ENCODE peak calls at places on chromosome 22, in eight cellular contexts. G is uterus, V is tibial nerve, A is adrenal gland, U is A549, B is transverse colon, H is HCT116, O is H1. N is an unnamed sample.

GRCh38 chr22:23760056-23760455 is 2.7 kb upstream of the C22orf15 start:
- DNase-seq in B (no peak), O (no peak), G (no peak), H (no peak), U (no peak), V (no peak), A (no peak), N (no peak)

GRCh38 chr22:18078329-18079041 is 695 bp downstream of the PEX26 start:
- DNase-seq in O (no peak), A (peak; percentile 60), H (no peak), G (no peak), B (peak; percentile 60), U (peak; percentile 25), V (no peak), N (no peak)

GRCh38 chr22:17802822-17803221 is 28.6 kb upstream of the BID start:
- DNase-seq in B (no peak), U (no peak), O (no peak), G (no peak), A (no peak), V (no peak), H (no peak), N (no peak)

GRCh38 chr22:24440270-24440717 is 12.9 kb downstream of the ADORA2A start:
- DNase-seq in O (no peak), H (no peak), G (no peak), V (no peak), B (no peak), A (no peak), U (no peak), N (no peak)

GRCh38 chr22:47282366-47282765 is 519.9 kb downstream of the TBC1D22A start:
- DNase-seq in A (no peak), U (no peak), B (no peak), G (no peak), V (no peak), H (no peak), O (no peak), N (no peak)

GRCh38 chr22:28019881-28020861 is 101.1 kb upstream of the PITPNB start:
- DNase-seq in V (peak; percentile 69), A (peak; percentile 80), H (peak; percentile 21), B (peak; percentile 68), O (peak; percentile 34), U (peak; percentile 44), G (peak; percentile 79), N (peak; percentile 95)

GRCh38 chr22:44213489-44214043 is 32.8 kb downstream of the PARVG start:
- DNase-seq in V (no peak), U (no peak), O (no peak), B (no peak), H (no peak), G (no peak), A (no peak), N (no peak)

GRCh38 chr22:24503137-24503850 is 8.2 kb downstream of the UPB1 start:
- DNase-seq in O (no peak), B (peak; percentile 61), U (peak; percentile 36), H (peak; percentile 34), G (peak; percentile 40), A (peak; percentile 81), V (no peak), N (no peak)

GRCh38 chr22:22974795-22975580 is 87.4 kb downstream of the IGLL5 start:
- DNase-seq in B (no peak), A (no peak), V (no peak), G (no peak), H (no peak), O (no peak), U (no peak), N (no peak)

GRCh38 chr22:30263883-30264282 is 2.8 kb downstream of the OSM start:
- DNase-seq in G (no peak), V (no peak), U (no peak), A (no peak), B (no peak), O (no peak), H (no peak), N (no peak)

GRCh38 chr22:22396741-22397291 is 111.7 kb downstream of the ZNF280B start:
- DNase-seq in V (no peak), U (no peak), A (no peak), O (no peak), H (no peak), G (no peak), B (no peak), N (peak; percentile 42)

GRCh38 chr22:48676266-48677167 is 1151.2 kb downstream of the BRD1 start:
- DNase-seq in V (no peak), G (no peak), U (no peak), H (no peak), O (no peak), B (no peak), A (no peak), N (no peak)

GRCh38 chr22:43901976-43902643 is 10.3 kb upstream of the PNPLA5 start:
- DNase-seq in O (no peak), G (no peak), B (no peak), H (no peak), A (no peak), V (no peak), U (peak; percentile 56), N (no peak)

GRCh38 chr22:47401976-47402770 is 639.7 kb downstream of the TBC1D22A start:
- DNase-seq in B (no peak), U (no peak), A (no peak), V (no peak), O (no peak), H (no peak), G (no peak), N (no peak)

GRCh38 chr22:27682438-27682837 is 119.1 kb downstream of the MN1 start:
- DNase-seq in O (no peak), V (no peak), G (no peak), H (no peak), A (no peak), U (no peak), B (no peak), N (no peak)

GRCh38 chr22:29584975-29585374 is 4.1 kb upstream of the NIPSNAP1 start:
- DNase-seq in U (no peak), O (no peak), A (peak; percentile 28), V (no peak), B (no peak), G (no peak), H (no peak), N (no peak)

GRCh38 chr22:19108807-19109197 is 13.4 kb downstream of the DGCR2 start:
- DNase-seq in O (no peak), V (no peak), B (no peak), G (no peak), A (no peak), U (no peak), H (no peak), N (no peak)

DNA sequence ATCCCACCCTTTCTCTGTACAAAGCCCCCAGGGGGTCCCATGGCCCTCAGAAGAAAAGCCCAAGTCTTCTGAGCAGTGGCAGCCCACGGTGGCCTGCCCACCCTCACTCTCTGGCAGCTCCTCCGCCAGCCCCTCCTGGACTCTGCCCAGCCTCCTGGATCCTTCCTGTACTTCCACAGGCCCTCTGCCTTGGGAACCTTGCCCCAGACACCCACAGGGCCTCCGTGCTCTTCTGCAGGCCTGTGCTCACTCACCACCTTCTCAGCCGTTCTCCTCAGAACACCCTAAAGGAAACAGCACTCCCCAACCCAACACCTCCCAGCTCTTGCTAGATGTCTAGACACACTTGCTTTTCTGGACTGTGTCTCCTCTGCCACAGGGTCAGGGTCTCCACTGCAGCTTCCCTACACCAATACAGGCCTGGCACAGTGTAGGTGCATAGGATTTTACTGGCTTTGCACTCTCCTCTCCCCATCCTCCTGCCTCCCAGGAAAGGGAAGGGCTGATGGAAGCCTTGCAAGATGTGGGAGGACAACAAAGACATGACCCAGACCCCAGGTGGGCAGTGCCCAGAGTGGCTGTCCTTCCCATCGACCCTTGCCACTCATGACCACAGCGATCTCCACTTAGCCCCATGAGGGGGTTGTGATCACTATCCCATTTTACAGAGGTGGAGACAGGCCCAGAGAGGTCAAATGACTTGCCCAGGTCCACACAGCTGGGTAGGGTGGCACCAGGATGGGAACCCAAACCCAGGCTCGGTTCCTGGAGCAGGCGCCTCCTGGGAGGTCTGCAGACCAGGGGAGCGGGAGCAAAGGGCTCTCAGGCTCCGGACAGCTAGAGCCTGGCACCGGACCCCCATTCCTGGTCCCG is 2.0 kb downstream of the SCARF2 start:
- DNase-seq in V (no peak), O (no peak), A (no peak), B (no peak), G (no peak), H (no peak), U (no peak), N (peak; percentile 80)
- H3K4me3 ChIP-seq in V (peak overlapping the region; percentile 56), O (peak overlapping the region; percentile 78), A (no peak overlapping the region), B (peak overlapping the region; percentile 41), G (peak overlapping the region; percentile 86), H (no peak overlapping the region), U (no peak overlapping the region), N (no peak overlapping the region)

DNA sequence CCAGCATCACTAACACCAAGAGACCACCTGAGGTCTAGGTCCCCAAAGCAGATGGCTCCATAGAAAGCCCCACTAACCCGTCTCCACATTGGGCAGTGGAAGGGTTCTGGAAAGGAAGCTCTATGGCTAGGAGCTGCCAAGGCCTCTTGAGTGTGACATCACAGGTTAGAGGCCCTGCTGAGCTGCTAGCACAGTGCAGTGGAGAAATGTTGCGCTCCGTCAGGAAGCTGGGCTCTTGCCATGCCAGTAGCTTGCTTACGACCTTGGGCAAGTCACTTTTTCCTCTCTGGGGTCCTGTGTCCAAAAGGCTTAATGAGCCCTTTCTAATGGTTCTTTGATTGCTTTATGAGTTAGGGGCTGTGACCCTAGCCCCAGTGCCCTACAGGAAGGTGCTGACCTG is 10.6 kb downstream of the PIK3IP1 start:
- DNase-seq in H (no peak), G (no peak), A (peak; percentile 82), V (no peak), U (no peak), B (no peak), O (no peak), N (no peak)
- TF ChIP-seq CTCF in H (no peak), G (no peak), A (no peak), V (no peak), U (no peak), B (no peak), O (no peak), N (no peak)

GRCh38 chr22:45381348-45381747 is 32.1 kb downstream of the SMC1B start:
- DNase-seq in V (no peak), G (no peak), B (no peak), A (no peak), O (no peak), H (no peak), U (no peak), N (no peak)
- TF ChIP-seq POLR2A in V (no peak), G (no peak), B (no peak), A (no peak), O (no peak), H (no peak), U (no peak), N (no peak)

GRCh38 chr22:50170453-50171318 is at the start of gene PANX2:
- DNase-seq in V (no peak), A (no peak), H (no peak), O (no peak), G (no peak), B (no peak), U (no peak), N (no peak)

GRCh38 chr22:50169181-50169759 is 1.3 kb upstream of the PANX2 start:
- DNase-seq in O (no peak), G (no peak), A (no peak), B (no peak), V (no peak), U (no peak), H (no peak), N (no peak)

GRCh38 chr22:50171319-50171964 is 911 bp downstream of the PANX2 start:
- DNase-seq in H (no peak), B (no peak), U (no peak), A (no peak), G (no peak), O (no peak), V (no peak), N (no peak)

GRCh38 chr22:50167689-50168489 is 2.6 kb upstream of the PANX2 start:
- DNase-seq in A (no peak), V (no peak), G (no peak), H (no peak), U (no peak), B (no peak), O (no peak), N (no peak)

GRCh38 chr22:50169774-50170341 is 673 bp upstream of the PANX2 start:
- DNase-seq in H (no peak), G (no peak), U (no peak), V (no peak), O (no peak), A (no peak), B (no peak), N (no peak)
- H3K4me3 ChIP-seq in H (peak overlapping the region; percentile 28), G (peak overlapping the region; percentile 45), U (peak overlapping the region; percentile 81), V (peak overlapping the region; percentile 37), O (peak overlapping the region; percentile 55), A (no peak overlapping the region), B (peak overlapping the region; percentile 41), N (no peak overlapping the region)

N was measured in lower leg skin.